ENCODE peak calls at places on chromosomes 13 and 19, in ten cellular contexts. One of them, this sample, is unnamed. For H3K36me3, the result is how much of the 10 kb centered on the place peaks cover.

GRCh38 chr19:10503002-10503789 is at the start of gene KEAP1:
- DNase-seq in neuronal stem cell: peak
- DNase-seq in thoracic aorta: no peak
- DNase-seq in aorta: peak
- DNase-seq in ovary: peak
- DNase-seq in tibial artery: peak
- DNase-seq in CD8-positive, alpha-beta memory T cell: no peak
- DNase-seq in hepatocyte: peak
- DNase-seq in mucosa of descending colon: peak
- DNase-seq in CD8-positive, alpha-beta T cell: peak
- DNase-seq in this sample: peak

GRCh38 chr13:75566658-75567057 is 17.1 kb downstream of the UCHL3 start:
- DNase-seq in neuronal stem cell: no peak
- DNase-seq in CD8-positive, alpha-beta T cell: no peak
- DNase-seq in thoracic aorta: no peak
- DNase-seq in ovary: no peak
- DNase-seq in aorta: no peak
- DNase-seq in hepatocyte: peak
- DNase-seq in tibial artery: no peak
- DNase-seq in mucosa of descending colon: no peak
- DNase-seq in CD8-positive, alpha-beta memory T cell: no peak
- DNase-seq in this sample: no peak

GRCh38 chr19:28710278-28710677 is 502.7 kb downstream of the UQCRFS1 start:
- DNase-seq in thoracic aorta: no peak
- DNase-seq in CD8-positive, alpha-beta memory T cell: peak
- DNase-seq in ovary: no peak
- DNase-seq in neuronal stem cell: peak
- DNase-seq in aorta: no peak
- DNase-seq in CD8-positive, alpha-beta T cell: no peak
- DNase-seq in tibial artery: no peak
- DNase-seq in mucosa of descending colon: no peak
- DNase-seq in hepatocyte: peak
- DNase-seq in this sample: no peak

GRCh38 chr19:10603084-10603872 is 16.2 kb upstream of the AP1M2 start:
- DNase-seq in aorta: peak
- DNase-seq in mucosa of descending colon: peak
- DNase-seq in CD8-positive, alpha-beta memory T cell: peak
- DNase-seq in hepatocyte: peak
- DNase-seq in thoracic aorta: no peak
- DNase-seq in neuronal stem cell: no peak
- DNase-seq in ovary: peak
- DNase-seq in CD8-positive, alpha-beta T cell: peak
- DNase-seq in tibial artery: peak
- DNase-seq in this sample: no peak

GRCh38 chr19:45814851-45815481 is at the start of gene RSPH6A:
- DNase-seq in neuronal stem cell: no peak
- DNase-seq in CD8-positive, alpha-beta T cell: no peak
- DNase-seq in ovary: no peak
- DNase-seq in hepatocyte: no peak
- DNase-seq in CD8-positive, alpha-beta memory T cell: no peak
- DNase-seq in aorta: no peak
- DNase-seq in thoracic aorta: no peak
- DNase-seq in mucosa of descending colon: no peak
- DNase-seq in tibial artery: no peak
- DNase-seq in this sample: no peak

GRCh38 chr13:45372189-45373115 is 31.5 kb upstream of the TPT1 start:
- DNase-seq in ovary: no peak
- DNase-seq in hepatocyte: no peak
- DNase-seq in tibial artery: no peak
- DNase-seq in thoracic aorta: no peak
- DNase-seq in neuronal stem cell: no peak
- DNase-seq in aorta: no peak
- DNase-seq in CD8-positive, alpha-beta T cell: no peak
- DNase-seq in CD8-positive, alpha-beta memory T cell: no peak
- DNase-seq in mucosa of descending colon: no peak
- DNase-seq in this sample: no peak

GRCh38 chr19:18208098-18208951 is 4.5 kb upstream of the RAB3A start:
- DNase-seq in hepatocyte: no peak
- DNase-seq in neuronal stem cell: no peak
- DNase-seq in aorta: peak
- DNase-seq in mucosa of descending colon: peak
- DNase-seq in ovary: peak
- DNase-seq in CD8-positive, alpha-beta T cell: peak
- DNase-seq in tibial artery: no peak
- DNase-seq in CD8-positive, alpha-beta memory T cell: peak
- DNase-seq in thoracic aorta: no peak
- DNase-seq in this sample: peak

GRCh38 chr13:64471916-64472315 is 2758.2 kb downstream of the PCDH9 start:
- DNase-seq in tibial artery: no peak
- DNase-seq in CD8-positive, alpha-beta T cell: no peak
- DNase-seq in CD8-positive, alpha-beta memory T cell: no peak
- DNase-seq in neuronal stem cell: no peak
- DNase-seq in thoracic aorta: no peak
- DNase-seq in hepatocyte: peak
- DNase-seq in mucosa of descending colon: no peak
- DNase-seq in ovary: no peak
- DNase-seq in aorta: no peak
- DNase-seq in this sample: no peak

GRCh38 chr19:39469036-39469435 is 11.6 kb upstream of the TIMM50 start:
- DNase-seq in CD8-positive, alpha-beta T cell: no peak
- DNase-seq in CD8-positive, alpha-beta memory T cell: no peak
- DNase-seq in tibial artery: no peak
- DNase-seq in aorta: no peak
- DNase-seq in hepatocyte: no peak
- DNase-seq in thoracic aorta: no peak
- DNase-seq in mucosa of descending colon: no peak
- DNase-seq in neuronal stem cell: no peak
- DNase-seq in ovary: no peak
- DNase-seq in this sample: no peak
- H3K36me3 ChIP-seq in CD8-positive, alpha-beta T cell: half or more
- H3K36me3 ChIP-seq in CD8-positive, alpha-beta memory T cell: half or more
- H3K36me3 ChIP-seq in tibial artery: half or more
- H3K36me3 ChIP-seq in aorta: under half
- H3K36me3 ChIP-seq in hepatocyte: under half
- H3K36me3 ChIP-seq in thoracic aorta: half or more
- H3K36me3 ChIP-seq in mucosa of descending colon: under half
- H3K36me3 ChIP-seq in neuronal stem cell: half or more
- H3K36me3 ChIP-seq in ovary: under half
- H3K36me3 ChIP-seq in this sample: under half

GRCh38 chr19:36577271-36577996 is 4.3 kb upstream of the ZNF529 start:
- DNase-seq in ovary: no peak
- DNase-seq in tibial artery: no peak
- DNase-seq in CD8-positive, alpha-beta memory T cell: no peak
- DNase-seq in neuronal stem cell: no peak
- DNase-seq in aorta: no peak
- DNase-seq in hepatocyte: no peak
- DNase-seq in thoracic aorta: no peak
- DNase-seq in CD8-positive, alpha-beta T cell: no peak
- DNase-seq in mucosa of descending colon: no peak
- DNase-seq in this sample: no peak
- H3K36me3 ChIP-seq in ovary: under half
- H3K36me3 ChIP-seq in tibial artery: half or more
- H3K36me3 ChIP-seq in CD8-positive, alpha-beta memory T cell: under half
- H3K36me3 ChIP-seq in neuronal stem cell: half or more
- H3K36me3 ChIP-seq in aorta: under half
- H3K36me3 ChIP-seq in hepatocyte: under half
- H3K36me3 ChIP-seq in thoracic aorta: under half
- H3K36me3 ChIP-seq in CD8-positive, alpha-beta T cell: under half
- H3K36me3 ChIP-seq in mucosa of descending colon: under half
- H3K36me3 ChIP-seq in this sample: under half

GRCh38 chr13:42926043-42926442 is 66.0 kb downstream of the EPSTI1 start:
- DNase-seq in CD8-positive, alpha-beta T cell: no peak
- DNase-seq in mucosa of descending colon: no peak
- DNase-seq in ovary: no peak
- DNase-seq in thoracic aorta: no peak
- DNase-seq in neuronal stem cell: no peak
- DNase-seq in CD8-positive, alpha-beta memory T cell: no peak
- DNase-seq in hepatocyte: no peak
- DNase-seq in tibial artery: no peak
- DNase-seq in aorta: no peak
- DNase-seq in this sample: no peak
- H3K36me3 ChIP-seq in CD8-positive, alpha-beta T cell: under half
- H3K36me3 ChIP-seq in mucosa of descending colon: under half
- H3K36me3 ChIP-seq in ovary: under half
- H3K36me3 ChIP-seq in thoracic aorta: under half
- H3K36me3 ChIP-seq in neuronal stem cell: under half
- H3K36me3 ChIP-seq in CD8-positive, alpha-beta memory T cell: under half
- H3K36me3 ChIP-seq in hepatocyte: under half
- H3K36me3 ChIP-seq in tibial artery: under half
- H3K36me3 ChIP-seq in aorta: under half
- H3K36me3 ChIP-seq in this sample: under half

GRCh38 chr19:2227415-2228156 is 8.5 kb downstream of the PLEKHJ1 start:
- DNase-seq in tibial artery: no peak
- DNase-seq in CD8-positive, alpha-beta T cell: no peak
- DNase-seq in ovary: no peak
- DNase-seq in mucosa of descending colon: no peak
- DNase-seq in CD8-positive, alpha-beta memory T cell: no peak
- DNase-seq in aorta: no peak
- DNase-seq in thoracic aorta: no peak
- DNase-seq in hepatocyte: no peak
- DNase-seq in neuronal stem cell: no peak
- DNase-seq in this sample: no peak

GRCh38 chr19:2226840-2227360 is 9.2 kb downstream of the PLEKHJ1 start:
- DNase-seq in ovary: no peak
- DNase-seq in aorta: no peak
- DNase-seq in CD8-positive, alpha-beta memory T cell: no peak
- DNase-seq in thoracic aorta: no peak
- DNase-seq in mucosa of descending colon: no peak
- DNase-seq in tibial artery: no peak
- DNase-seq in hepatocyte: no peak
- DNase-seq in neuronal stem cell: no peak
- DNase-seq in CD8-positive, alpha-beta T cell: no peak
- DNase-seq in this sample: no peak

GRCh38 chr19:2229103-2230028 is 6.8 kb downstream of the PLEKHJ1 start:
- DNase-seq in thoracic aorta: no peak
- DNase-seq in aorta: no peak
- DNase-seq in hepatocyte: no peak
- DNase-seq in ovary: no peak
- DNase-seq in mucosa of descending colon: no peak
- DNase-seq in CD8-positive, alpha-beta memory T cell: no peak
- DNase-seq in tibial artery: no peak
- DNase-seq in neuronal stem cell: no peak
- DNase-seq in CD8-positive, alpha-beta T cell: no peak
- DNase-seq in this sample: no peak

GRCh38 chr19:2230029-2230531 is 6.0 kb downstream of the PLEKHJ1 start:
- DNase-seq in hepatocyte: no peak
- DNase-seq in ovary: no peak
- DNase-seq in thoracic aorta: no peak
- DNase-seq in neuronal stem cell: no peak
- DNase-seq in CD8-positive, alpha-beta T cell: no peak
- DNase-seq in aorta: no peak
- DNase-seq in tibial artery: no peak
- DNase-seq in mucosa of descending colon: no peak
- DNase-seq in CD8-positive, alpha-beta memory T cell: no peak
- DNase-seq in this sample: no peak

GRCh38 chr19:2228157-2229030 is 7.7 kb downstream of the PLEKHJ1 start:
- DNase-seq in CD8-positive, alpha-beta T cell: no peak
- DNase-seq in CD8-positive, alpha-beta memory T cell: no peak
- DNase-seq in hepatocyte: no peak
- DNase-seq in aorta: no peak
- DNase-seq in tibial artery: no peak
- DNase-seq in mucosa of descending colon: no peak
- DNase-seq in ovary: no peak
- DNase-seq in thoracic aorta: no peak
- DNase-seq in neuronal stem cell: no peak
- DNase-seq in this sample: no peak
- H3K36me3 ChIP-seq in CD8-positive, alpha-beta T cell: under half
- H3K36me3 ChIP-seq in CD8-positive, alpha-beta memory T cell: under half
- H3K36me3 ChIP-seq in hepatocyte: under half
- H3K36me3 ChIP-seq in aorta: under half
- H3K36me3 ChIP-seq in tibial artery: under half
- H3K36me3 ChIP-seq in mucosa of descending colon: under half
- H3K36me3 ChIP-seq in ovary: under half
- H3K36me3 ChIP-seq in thoracic aorta: under half
- H3K36me3 ChIP-seq in neuronal stem cell: half or more
- H3K36me3 ChIP-seq in this sample: under half